ENCODE peak calls at places on chromosomes 2 and 18, in five cellular contexts. One of them, this sample, is unnamed.
A peak's percentile ranks its signal among the peaks of the same experiment; 100 is the strongest.

GRCh38 chr2:171161425-171162289 is 964 bp upstream of the TLK1 start:
- DNase-seq in ovary: no peak
- DNase-seq in fibroblast of pulmonary artery: no peak
- DNase-seq in pancreas: no peak
- DNase-seq in neural progenitor cell: no peak
- DNase-seq in this sample: no peak

GRCh38 chr2:43292297-43292696 is 65.9 kb upstream of the ZFP36L2 start:
- DNase-seq in fibroblast of pulmonary artery: no peak
- DNase-seq in ovary: no peak
- DNase-seq in neural progenitor cell: no peak
- DNase-seq in pancreas: no peak
- DNase-seq in this sample: no peak

GRCh38 chr2:98460573-98461560 is 16.2 kb downstream of the INPP4A start:
- DNase-seq in neural progenitor cell: no peak
- DNase-seq in ovary: no peak
- DNase-seq in fibroblast of pulmonary artery: no peak
- DNase-seq in pancreas: no peak
- DNase-seq in this sample: no peak

GRCh38 chr2:136242687-136243277 is 124.8 kb upstream of the CXCR4 start:
- DNase-seq in pancreas: no peak
- DNase-seq in neural progenitor cell: no peak
- DNase-seq in fibroblast of pulmonary artery: no peak
- DNase-seq in ovary: no peak
- DNase-seq in this sample: no peak

GRCh38 chr2:133982231-133982630 is 271.6 kb upstream of the MGAT5 start:
- DNase-seq in neural progenitor cell: no peak
- DNase-seq in ovary: no peak
- DNase-seq in fibroblast of pulmonary artery: no peak
- DNase-seq in pancreas: no peak
- DNase-seq in this sample: no peak

GRCh38 chr18:29164993-29165599 is 988.2 kb upstream of the CDH2 start:
- DNase-seq in pancreas: no peak
- DNase-seq in fibroblast of pulmonary artery: peak; percentile 92
- DNase-seq in ovary: no peak
- DNase-seq in neural progenitor cell: peak; percentile 37
- DNase-seq in this sample: peak; percentile 81

GRCh38 chr2:199738723-199739412 is 112.1 kb downstream of the FTCDNL1 start:
- DNase-seq in pancreas: no peak
- DNase-seq in fibroblast of pulmonary artery: peak; percentile 72
- DNase-seq in ovary: no peak
- DNase-seq in neural progenitor cell: no peak
- DNase-seq in this sample: no peak

GRCh38 chr2:3324036-3324386 is 53.6 kb downstream of the EIPR1 start:
- DNase-seq in pancreas: no peak
- DNase-seq in neural progenitor cell: no peak
- DNase-seq in fibroblast of pulmonary artery: no peak
- DNase-seq in ovary: no peak
- DNase-seq in this sample: no peak

GRCh38 chr2:168529900-168530561 is 74.0 kb downstream of the CERS6 start:
- DNase-seq in pancreas: no peak
- DNase-seq in fibroblast of pulmonary artery: no peak
- DNase-seq in neural progenitor cell: peak; percentile 24
- DNase-seq in ovary: no peak
- DNase-seq in this sample: no peak

GRCh38 chr2:105739408-105739807 is 5.3 kb upstream of the NCK2 start:
- DNase-seq in ovary: no peak
- DNase-seq in pancreas: no peak
- DNase-seq in fibroblast of pulmonary artery: no peak
- DNase-seq in neural progenitor cell: no peak
- DNase-seq in this sample: no peak

GRCh38 chr2:176114930-176115625 is 1.5 kb upstream of the HOXD10 start:
- DNase-seq in ovary: no peak
- DNase-seq in neural progenitor cell: no peak
- DNase-seq in fibroblast of pulmonary artery: no peak
- DNase-seq in pancreas: no peak
- DNase-seq in this sample: no peak

GRCh38 chr2:28604284-28604843 is 108.5 kb downstream of the PLB1 start:
- DNase-seq in fibroblast of pulmonary artery: no peak
- DNase-seq in pancreas: no peak
- DNase-seq in ovary: peak; percentile 23
- DNase-seq in neural progenitor cell: no peak
- DNase-seq in this sample: no peak

GRCh38 chr2:191636586-191636985 is 41.4 kb upstream of the NABP1 start:
- DNase-seq in ovary: no peak
- DNase-seq in pancreas: no peak
- DNase-seq in fibroblast of pulmonary artery: no peak
- DNase-seq in neural progenitor cell: no peak
- DNase-seq in this sample: no peak

GRCh38 chr2:182379235-182379634 is 47.6 kb downstream of the PDE1A start:
- DNase-seq in ovary: no peak
- DNase-seq in neural progenitor cell: no peak
- DNase-seq in pancreas: no peak
- DNase-seq in fibroblast of pulmonary artery: peak; percentile 84
- DNase-seq in this sample: peak; percentile 59

GRCh38 chr2:126884861-126885481 is 13.7 kb upstream of the TEX51 start:
- DNase-seq in neural progenitor cell: no peak
- DNase-seq in ovary: no peak
- DNase-seq in fibroblast of pulmonary artery: no peak
- DNase-seq in pancreas: no peak
- DNase-seq in this sample: no peak

GRCh38 chr2:104872866-104873688 is 19.2 kb downstream of the POU3F3 start:
- DNase-seq in pancreas: peak; percentile 71
- DNase-seq in neural progenitor cell: peak; percentile 89
- DNase-seq in fibroblast of pulmonary artery: peak; percentile 66
- DNase-seq in ovary: no peak
- DNase-seq in this sample: no peak

GRCh38 chr2:15560404-15560987 is 638 bp downstream of the NBAS start:
- DNase-seq in fibroblast of pulmonary artery: peak; percentile 30
- DNase-seq in neural progenitor cell: peak; percentile 55
- DNase-seq in pancreas: no peak
- DNase-seq in ovary: peak; percentile 40
- DNase-seq in this sample: no peak

GRCh38 chr2:191404568-191404991 is 159.4 kb downstream of the MYO1B start:
- DNase-seq in pancreas: no peak
- DNase-seq in fibroblast of pulmonary artery: peak; percentile 29
- DNase-seq in neural progenitor cell: no peak
- DNase-seq in ovary: no peak
- DNase-seq in this sample: no peak

GRCh38 chr2:138023976-138024375 is 59.7 kb downstream of the HNMT start:
- DNase-seq in neural progenitor cell: no peak
- DNase-seq in fibroblast of pulmonary artery: no peak
- DNase-seq in pancreas: no peak
- DNase-seq in ovary: no peak
- DNase-seq in this sample: no peak

GRCh38 chr2:161766334-161766733 is 142.1 kb downstream of the SLC4A10 start:
- DNase-seq in pancreas: no peak
- DNase-seq in fibroblast of pulmonary artery: no peak
- DNase-seq in ovary: no peak
- DNase-seq in neural progenitor cell: no peak
- DNase-seq in this sample: no peak

GRCh38 chr2:240395896-240396622 is 39.4 kb upstream of the GPC1 start:
- DNase-seq in pancreas: no peak
- DNase-seq in fibroblast of pulmonary artery: no peak
- DNase-seq in neural progenitor cell: no peak
- DNase-seq in ovary: peak; percentile 23
- DNase-seq in this sample: no peak

GRCh38 chr2:857081-857480 is 93.6 kb upstream of the SNTG2 start:
- DNase-seq in fibroblast of pulmonary artery: no peak
- DNase-seq in ovary: no peak
- DNase-seq in pancreas: no peak
- DNase-seq in neural progenitor cell: no peak
- DNase-seq in this sample: no peak

DNA sequence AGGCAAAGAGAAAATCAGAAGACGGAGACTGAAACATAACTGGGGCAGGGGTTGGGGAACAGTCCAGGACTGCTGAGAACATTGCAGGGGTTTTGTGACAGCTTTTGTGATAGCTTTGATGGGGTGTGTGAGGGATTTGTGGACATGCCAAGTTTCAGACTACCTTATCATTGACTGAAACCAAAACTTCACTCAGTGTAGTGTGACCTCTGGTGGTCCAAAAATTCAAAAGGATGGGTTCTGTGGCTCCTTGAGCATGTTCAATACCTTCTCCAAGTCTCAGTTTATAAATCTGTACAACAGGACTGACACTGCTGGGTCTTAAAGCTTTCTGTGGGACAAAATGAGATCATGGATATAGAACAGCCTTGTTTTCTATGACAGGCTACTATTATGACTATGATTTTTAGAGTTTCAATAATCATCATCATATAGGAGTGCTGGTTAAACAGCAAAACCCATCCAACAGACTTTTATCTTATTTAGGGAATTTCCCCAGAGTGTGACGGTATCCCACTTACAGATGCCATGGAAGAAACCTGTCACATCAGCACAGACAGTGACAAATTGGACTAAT is 259.2 kb upstream of the SLC14A2 start:
- DNase-seq in fibroblast of pulmonary artery: no peak
- DNase-seq in neural progenitor cell: no peak
- DNase-seq in ovary: no peak
- DNase-seq in pancreas: no peak
- DNase-seq in this sample: no peak
- TF ChIP-seq CTCF in fibroblast of pulmonary artery: no peak
- TF ChIP-seq CTCF in neural progenitor cell: peak; percentile 21
- TF ChIP-seq CTCF in ovary: no peak
- TF ChIP-seq CTCF in pancreas: no peak
- TF ChIP-seq CTCF in this sample: no peak

DNA sequence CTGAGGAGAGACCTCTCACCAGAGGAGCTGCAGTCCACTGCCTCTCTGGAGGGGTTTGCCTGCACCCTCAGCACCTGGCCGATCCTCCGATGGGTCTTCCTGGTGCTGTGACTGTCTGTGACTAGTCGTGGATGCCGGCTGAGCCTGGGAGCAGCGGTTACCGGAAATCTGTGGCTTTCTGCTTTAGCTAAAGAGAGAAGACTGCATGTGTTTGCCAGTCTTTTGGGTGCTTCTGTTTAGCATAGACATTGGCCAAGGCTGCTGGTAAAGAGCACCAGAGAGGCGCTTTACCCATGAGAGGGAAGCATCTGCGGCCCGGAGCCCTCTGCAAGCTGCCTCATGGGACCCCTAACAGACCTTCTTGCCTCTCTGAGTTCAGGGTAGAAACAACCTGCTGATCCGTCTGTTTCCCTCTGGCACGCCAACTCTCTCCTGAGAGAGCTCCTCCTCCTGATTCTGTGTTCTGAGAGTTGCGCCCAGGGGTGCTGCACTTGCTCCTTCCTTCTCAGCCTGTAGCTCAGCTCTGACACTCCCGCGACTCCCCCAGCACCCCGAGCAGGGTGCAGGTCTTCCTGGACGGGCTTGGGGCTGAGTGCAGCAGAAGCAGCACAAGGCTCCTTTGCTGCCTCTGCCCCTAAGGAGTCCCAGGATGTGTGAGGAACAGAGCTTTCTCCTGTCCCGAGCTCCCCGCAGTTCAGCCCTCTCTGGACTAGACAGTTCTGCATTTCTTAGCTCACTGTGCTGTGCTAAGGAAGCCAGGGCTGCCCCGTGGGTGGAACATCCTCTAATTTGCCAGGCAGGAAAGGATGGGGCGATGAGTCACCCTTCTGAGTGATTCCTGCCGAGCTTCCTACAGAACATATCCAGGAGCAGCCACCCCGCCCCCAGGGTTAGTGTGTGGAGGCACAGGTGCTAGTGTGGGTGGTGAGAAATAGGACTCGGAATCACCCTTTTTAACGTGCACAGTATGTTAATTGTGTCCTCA is 203.2 kb downstream of the SH3RF3 start:
- DNase-seq in pancreas: no peak
- DNase-seq in fibroblast of pulmonary artery: peak; percentile 87
- DNase-seq in ovary: peak; percentile 66
- DNase-seq in neural progenitor cell: no peak
- DNase-seq in this sample: peak; percentile 73
- H3K4me3 ChIP-seq in pancreas: no peak overlapping the region
- H3K4me3 ChIP-seq in fibroblast of pulmonary artery: peak overlapping the region; percentile 5
- H3K4me3 ChIP-seq in ovary: no peak overlapping the region
- H3K4me3 ChIP-seq in neural progenitor cell: no peak overlapping the region
- H3K4me3 ChIP-seq in this sample: no peak overlapping the region

GRCh38 chr2:38719706-38720105 is 31.5 kb downstream of the SRSF7 start:
- DNase-seq in fibroblast of pulmonary artery: no peak
- DNase-seq in neural progenitor cell: no peak
- DNase-seq in pancreas: no peak
- DNase-seq in ovary: no peak
- DNase-seq in this sample: no peak

GRCh38 chr2:38723173-38723572 is 28.0 kb downstream of the SRSF7 start:
- DNase-seq in pancreas: peak; percentile 32
- DNase-seq in fibroblast of pulmonary artery: no peak
- DNase-seq in neural progenitor cell: no peak
- DNase-seq in ovary: no peak
- DNase-seq in this sample: no peak

GRCh38 chr2:38720613-38721241 is 30.4 kb downstream of the SRSF7 start:
- DNase-seq in neural progenitor cell: no peak
- DNase-seq in pancreas: peak; percentile 66
- DNase-seq in fibroblast of pulmonary artery: peak; percentile 98
- DNase-seq in ovary: peak; percentile 93
- DNase-seq in this sample: peak; percentile 99

DNA sequence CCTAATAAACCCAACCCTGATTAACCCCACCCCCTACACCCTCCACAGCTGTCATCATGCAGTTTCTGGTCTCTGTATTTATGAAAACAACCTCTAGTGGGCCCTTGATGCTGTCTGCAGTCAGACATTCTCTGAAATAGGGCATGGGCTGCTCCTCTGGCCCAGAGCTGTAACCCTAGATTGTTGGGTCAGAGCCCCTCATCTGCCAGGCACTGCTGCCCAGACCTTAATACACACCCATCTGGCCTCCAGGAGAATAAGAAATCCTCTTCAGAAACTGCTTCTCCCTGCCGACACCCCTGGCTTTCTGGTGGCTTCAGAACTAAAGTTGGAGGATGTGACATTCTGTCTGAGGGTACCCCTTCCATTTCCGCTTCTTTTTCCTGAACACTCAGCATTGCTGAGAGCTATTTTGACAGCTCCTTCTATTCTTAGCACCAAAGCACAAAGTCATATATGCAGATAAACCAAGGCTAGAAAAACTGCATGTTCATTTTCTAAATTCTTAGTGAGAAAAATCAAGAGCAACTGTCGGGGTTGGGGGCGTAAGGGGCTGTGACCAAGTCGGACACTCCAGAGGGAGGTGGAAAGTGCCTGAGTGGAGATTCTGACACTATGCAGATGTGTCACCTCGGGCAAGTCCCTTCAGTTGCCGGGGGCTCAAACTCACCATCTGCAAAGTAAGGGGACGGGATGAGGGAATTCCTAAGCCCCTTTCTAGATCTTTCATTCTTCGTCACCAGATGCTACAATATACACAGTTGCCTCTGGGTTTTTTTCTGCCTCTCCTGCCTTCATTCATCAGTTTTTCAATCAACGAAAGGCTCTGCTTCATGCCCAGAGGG is 28.7 kb downstream of the SRSF7 start:
- DNase-seq in pancreas: no peak
- DNase-seq in neural progenitor cell: no peak
- DNase-seq in fibroblast of pulmonary artery: no peak
- DNase-seq in ovary: no peak
- DNase-seq in this sample: no peak
- TF ChIP-seq CTCF in pancreas: no peak
- TF ChIP-seq CTCF in neural progenitor cell: no peak
- TF ChIP-seq CTCF in fibroblast of pulmonary artery: no peak
- TF ChIP-seq CTCF in ovary: no peak
- TF ChIP-seq CTCF in this sample: no peak

DNA sequence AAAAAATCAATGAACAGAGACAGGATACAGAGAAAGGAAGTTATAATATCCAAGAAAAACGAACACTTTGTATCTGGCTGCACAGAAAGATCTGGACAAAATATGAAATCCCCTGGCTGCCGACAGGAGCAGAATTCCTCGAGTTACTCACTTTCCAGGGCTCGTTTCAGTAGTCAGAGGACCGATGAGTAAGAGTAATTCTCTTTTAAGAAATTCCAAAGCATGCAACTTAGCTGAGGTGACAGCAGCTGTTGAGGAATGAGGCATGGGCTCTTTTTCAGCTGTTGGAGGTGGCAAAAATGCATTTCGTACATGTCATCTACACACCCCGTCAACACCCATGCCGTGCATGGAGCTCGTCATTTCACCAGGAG is 210.7 kb upstream of the SMIM21 start:
- DNase-seq in neural progenitor cell: no peak
- DNase-seq in ovary: no peak
- DNase-seq in pancreas: no peak
- DNase-seq in fibroblast of pulmonary artery: peak; percentile 62
- DNase-seq in this sample: peak; percentile 54
- H3K4me3 ChIP-seq in neural progenitor cell: no peak overlapping the region
- H3K4me3 ChIP-seq in ovary: peak overlapping the region; percentile 35
- H3K4me3 ChIP-seq in pancreas: no peak overlapping the region
- H3K4me3 ChIP-seq in fibroblast of pulmonary artery: peak overlapping the region; percentile 23
- H3K4me3 ChIP-seq in this sample: peak overlapping the region; percentile 32

This sample was measured in astrocyte of the cerebellum.